ENCODE peak calls at places on chromosomes 1 and 21, in six cellular contexts. One of them, this sample, is unnamed.

GRCh38 chr21:27570306-27570868 is 603.5 kb upstream of the ADAMTS5 start:
- DNase-seq in MM.1S: no peak
- DNase-seq in Karpas-422: no peak
- DNase-seq in keratinocyte: peak; percentile 83
- DNase-seq in neuronal stem cell: no peak
- DNase-seq in H9: no peak
- DNase-seq in this sample: peak; percentile 95

GRCh38 chr1:214567481-214567980 is 16.1 kb upstream of the PTPN14 start:
- DNase-seq in MM.1S: no peak
- DNase-seq in Karpas-422: no peak
- DNase-seq in keratinocyte: no peak
- DNase-seq in neuronal stem cell: no peak
- DNase-seq in H9: no peak
- DNase-seq in this sample: no peak

GRCh38 chr1:36561365-36561731 is 78.6 kb upstream of the CSF3R start:
- DNase-seq in MM.1S: no peak
- DNase-seq in Karpas-422: no peak
- DNase-seq in keratinocyte: no peak
- DNase-seq in neuronal stem cell: no peak
- DNase-seq in H9: peak; percentile 14
- DNase-seq in this sample: no peak

GRCh38 chr21:41759214-41759840 is 7.5 kb downstream of the RIPK4 start:
- DNase-seq in MM.1S: no peak
- DNase-seq in Karpas-422: no peak
- DNase-seq in keratinocyte: no peak
- DNase-seq in neuronal stem cell: no peak
- DNase-seq in H9: no peak
- DNase-seq in this sample: peak; percentile 15

GRCh38 chr1:24871306-24871901 is 58.7 kb downstream of the RUNX3 start:
- DNase-seq in MM.1S: no peak
- DNase-seq in Karpas-422: no peak
- DNase-seq in keratinocyte: no peak
- DNase-seq in neuronal stem cell: no peak
- DNase-seq in H9: no peak
- DNase-seq in this sample: no peak

GRCh38 chr1:85451236-85451830 is 13.6 kb downstream of the DDAH1 start:
- DNase-seq in MM.1S: no peak
- DNase-seq in Karpas-422: no peak
- DNase-seq in keratinocyte: no peak
- DNase-seq in neuronal stem cell: no peak
- DNase-seq in H9: no peak
- DNase-seq in this sample: no peak

GRCh38 chr1:73947009-73947408 is 251.0 kb downstream of the LRRIQ3 start:
- DNase-seq in MM.1S: no peak
- DNase-seq in Karpas-422: no peak
- DNase-seq in keratinocyte: no peak
- DNase-seq in neuronal stem cell: no peak
- DNase-seq in H9: no peak
- DNase-seq in this sample: no peak

GRCh38 chr1:239718997-239719628 is 332.7 kb downstream of the CHRM3 start:
- DNase-seq in MM.1S: no peak
- DNase-seq in Karpas-422: no peak
- DNase-seq in keratinocyte: no peak
- DNase-seq in neuronal stem cell: no peak
- DNase-seq in H9: no peak
- DNase-seq in this sample: no peak

GRCh38 chr21:28867401-28867800 is 125.3 kb downstream of the LTN1 start:
- DNase-seq in MM.1S: no peak
- DNase-seq in Karpas-422: no peak
- DNase-seq in keratinocyte: no peak
- DNase-seq in neuronal stem cell: no peak
- DNase-seq in H9: no peak
- DNase-seq in this sample: peak; percentile 62

GRCh38 chr1:226618380-226618779 is 69.8 kb downstream of the STUM start:
- DNase-seq in MM.1S: no peak
- DNase-seq in Karpas-422: no peak
- DNase-seq in keratinocyte: no peak
- DNase-seq in neuronal stem cell: no peak
- DNase-seq in H9: no peak
- DNase-seq in this sample: no peak

GRCh38 chr1:200207711-200208126 is 180.2 kb downstream of the NR5A2 start:
- DNase-seq in MM.1S: peak; percentile 81
- DNase-seq in Karpas-422: no peak
- DNase-seq in keratinocyte: no peak
- DNase-seq in neuronal stem cell: no peak
- DNase-seq in H9: no peak
- DNase-seq in this sample: peak; percentile 45

GRCh38 chr1:20727746-20728316 is 4.7 kb downstream of the SH2D5 start:
- DNase-seq in MM.1S: no peak
- DNase-seq in Karpas-422: no peak
- DNase-seq in keratinocyte: no peak
- DNase-seq in neuronal stem cell: no peak
- DNase-seq in H9: peak; percentile 75
- DNase-seq in this sample: no peak

GRCh38 chr1:199064971-199065370 is 426.1 kb downstream of the PTPRC start:
- DNase-seq in MM.1S: no peak
- DNase-seq in Karpas-422: no peak
- DNase-seq in keratinocyte: no peak
- DNase-seq in neuronal stem cell: no peak
- DNase-seq in H9: no peak
- DNase-seq in this sample: no peak

GRCh38 chr1:94989398-94989797 is 62.5 kb upstream of the CNN3 start:
- DNase-seq in MM.1S: no peak
- DNase-seq in Karpas-422: no peak
- DNase-seq in keratinocyte: no peak
- DNase-seq in neuronal stem cell: no peak
- DNase-seq in H9: no peak
- DNase-seq in this sample: no peak

GRCh38 chr1:9900142-9901043 is 9.7 kb downstream of the CTNNBIP1 start:
- DNase-seq in MM.1S: no peak
- DNase-seq in Karpas-422: no peak
- DNase-seq in keratinocyte: no peak
- DNase-seq in neuronal stem cell: no peak
- DNase-seq in H9: no peak
- DNase-seq in this sample: no peak

GRCh38 chr1:41515131-41515678 is 30.7 kb upstream of the EDN2 start:
- DNase-seq in MM.1S: peak; percentile 29
- DNase-seq in Karpas-422: no peak
- DNase-seq in keratinocyte: no peak
- DNase-seq in neuronal stem cell: no peak
- DNase-seq in H9: no peak
- DNase-seq in this sample: no peak

GRCh38 chr1:5985250-5985649 is 7.0 kb downstream of the NPHP4 start:
- DNase-seq in MM.1S: no peak
- DNase-seq in Karpas-422: no peak
- DNase-seq in keratinocyte: no peak
- DNase-seq in neuronal stem cell: no peak
- DNase-seq in H9: no peak
- DNase-seq in this sample: no peak

GRCh38 chr1:7827134-7827955 is 25.5 kb downstream of the UTS2 start:
- DNase-seq in MM.1S: no peak
- DNase-seq in Karpas-422: no peak
- DNase-seq in keratinocyte: no peak
- DNase-seq in neuronal stem cell: no peak
- DNase-seq in H9: no peak
- DNase-seq in this sample: no peak

GRCh38 chr1:200096774-200097173 is 69.3 kb downstream of the NR5A2 start:
- DNase-seq in MM.1S: no peak
- DNase-seq in Karpas-422: no peak
- DNase-seq in keratinocyte: no peak
- DNase-seq in neuronal stem cell: no peak
- DNase-seq in H9: no peak
- DNase-seq in this sample: no peak

GRCh38 chr1:56189454-56189853 is 389.9 kb downstream of the PLPP3 start:
- DNase-seq in MM.1S: no peak
- DNase-seq in Karpas-422: no peak
- DNase-seq in keratinocyte: no peak
- DNase-seq in neuronal stem cell: no peak
- DNase-seq in H9: no peak
- DNase-seq in this sample: no peak

GRCh38 chr1:23977187-23977853 is 2.8 kb downstream of the SRSF10 start:
- DNase-seq in MM.1S: peak; percentile 18
- DNase-seq in Karpas-422: no peak
- DNase-seq in keratinocyte: no peak
- DNase-seq in neuronal stem cell: no peak
- DNase-seq in H9: no peak
- DNase-seq in this sample: no peak

GRCh38 chr1:63624911-63625310 is 31.7 kb downstream of the PGM1 start:
- DNase-seq in MM.1S: no peak
- DNase-seq in Karpas-422: no peak
- DNase-seq in keratinocyte: no peak
- DNase-seq in neuronal stem cell: no peak
- DNase-seq in H9: no peak
- DNase-seq in this sample: peak; percentile 48

GRCh38 chr1:6137758-6138157 is 42.4 kb downstream of the CHD5 start:
- DNase-seq in MM.1S: no peak
- DNase-seq in Karpas-422: no peak
- DNase-seq in keratinocyte: no peak
- DNase-seq in neuronal stem cell: no peak
- DNase-seq in H9: no peak
- DNase-seq in this sample: no peak

DNA sequence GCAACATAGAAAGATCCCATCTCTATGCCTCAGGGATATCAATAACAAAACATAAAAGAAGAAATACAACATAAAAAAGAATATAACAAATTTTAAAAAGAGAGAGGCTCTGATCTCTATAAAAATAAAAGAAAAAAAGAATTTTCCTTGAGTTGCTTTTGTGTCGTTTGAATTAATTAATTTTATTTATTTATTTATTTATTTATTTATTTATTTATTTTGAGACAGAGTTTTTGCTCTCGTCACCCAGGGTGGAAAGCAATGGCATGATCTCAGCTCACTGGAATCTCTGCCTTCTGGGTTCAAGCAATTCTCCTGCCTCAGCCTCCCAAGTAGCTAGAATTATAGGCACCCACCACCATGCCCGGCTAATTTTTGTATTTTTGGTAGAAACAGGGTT is 8.5 kb downstream of the F11R start:
- DNase-seq in MM.1S: no peak
- DNase-seq in Karpas-422: no peak
- DNase-seq in keratinocyte: no peak
- DNase-seq in neuronal stem cell: no peak
- DNase-seq in H9: no peak
- DNase-seq in this sample: no peak
- H2AFZ ChIP-seq in MM.1S: no peak overlapping the region
- H2AFZ ChIP-seq in Karpas-422: no peak overlapping the region
- H2AFZ ChIP-seq in keratinocyte: no peak overlapping the region
- H2AFZ ChIP-seq in neuronal stem cell: no peak overlapping the region
- H2AFZ ChIP-seq in H9: no peak overlapping the region
- H2AFZ ChIP-seq in this sample: no peak overlapping the region

DNA sequence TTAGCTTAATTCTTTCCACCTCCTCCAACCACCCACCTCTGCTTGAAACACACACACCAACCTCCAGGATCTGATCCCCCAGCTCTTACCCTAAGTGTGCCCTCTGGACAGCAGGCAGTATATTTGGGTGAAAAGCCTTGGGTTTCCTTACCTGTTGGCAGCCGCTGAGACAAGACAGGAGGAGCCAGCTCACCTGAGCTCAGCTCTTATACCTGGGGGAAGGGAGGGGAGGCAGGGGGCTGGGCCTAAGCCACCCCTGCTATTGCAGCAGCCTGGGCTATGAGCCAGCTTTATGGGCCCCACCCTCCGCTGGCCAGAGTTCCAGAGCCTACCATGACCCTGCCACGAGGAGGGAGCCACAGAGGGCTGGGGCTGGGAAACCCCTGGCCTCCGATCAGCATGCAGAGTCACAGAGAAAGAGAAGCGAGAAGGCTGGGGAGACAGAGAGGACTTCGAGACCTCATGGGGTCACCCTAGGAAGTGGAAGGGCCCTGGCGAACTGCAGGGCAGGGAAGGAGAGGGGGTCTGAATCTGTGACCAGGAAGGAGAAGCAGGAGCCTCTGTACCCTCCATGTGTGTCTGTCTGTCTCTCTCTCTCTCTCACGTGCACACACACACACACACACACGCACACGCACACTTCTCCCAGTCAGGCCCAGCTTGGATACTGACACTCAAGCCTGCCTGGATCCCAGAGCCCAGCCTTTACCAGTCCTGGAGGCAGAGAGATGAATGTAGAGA is at the start of gene S100A14:
- DNase-seq in MM.1S: no peak
- DNase-seq in Karpas-422: no peak
- DNase-seq in keratinocyte: peak; percentile 95
- DNase-seq in neuronal stem cell: no peak
- DNase-seq in H9: no peak
- DNase-seq in this sample: no peak
- H3K4me2 ChIP-seq in MM.1S: no peak within 1 kb of the TSS
- H3K4me2 ChIP-seq in Karpas-422: no peak within 1 kb of the TSS
- H3K4me2 ChIP-seq in keratinocyte: peak within 1 kb of the TSS; percentile 86
- H3K4me2 ChIP-seq in neuronal stem cell: no peak within 1 kb of the TSS
- H3K4me2 ChIP-seq in H9: no peak within 1 kb of the TSS
- H3K4me2 ChIP-seq in this sample: no peak within 1 kb of the TSS

DNA sequence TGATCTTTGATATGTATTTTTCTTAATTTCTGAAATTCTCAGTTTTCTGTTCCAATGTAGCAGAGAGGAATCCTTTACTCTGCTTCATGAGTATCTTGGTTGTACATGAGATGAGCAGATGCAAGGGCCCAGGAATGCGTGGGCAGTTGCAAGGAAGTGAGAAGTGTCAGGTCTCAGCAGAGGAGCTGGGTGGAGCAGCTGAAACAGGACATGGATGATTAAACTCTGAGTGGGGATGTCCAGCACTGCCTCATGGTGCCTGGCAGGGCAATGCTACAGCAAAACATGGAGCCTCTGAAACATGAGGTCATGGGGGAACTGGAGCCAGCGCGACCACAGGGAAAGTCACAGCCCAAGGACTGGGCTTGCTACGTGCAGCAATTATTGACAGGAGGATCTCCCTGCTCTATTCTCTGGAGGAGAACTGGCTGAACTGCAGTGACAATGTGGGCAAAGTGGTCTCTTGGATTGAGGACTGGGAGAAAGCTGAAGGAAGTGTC is 48.4 kb downstream of the COLGALT2 start:
- DNase-seq in MM.1S: no peak
- DNase-seq in Karpas-422: no peak
- DNase-seq in keratinocyte: no peak
- DNase-seq in neuronal stem cell: no peak
- DNase-seq in H9: no peak
- DNase-seq in this sample: peak; percentile 97
- H2AFZ ChIP-seq in MM.1S: no peak overlapping the region
- H2AFZ ChIP-seq in Karpas-422: no peak overlapping the region
- H2AFZ ChIP-seq in keratinocyte: no peak overlapping the region
- H2AFZ ChIP-seq in neuronal stem cell: no peak overlapping the region
- H2AFZ ChIP-seq in H9: no peak overlapping the region
- H2AFZ ChIP-seq in this sample: peak overlapping the region; percentile 67

GRCh38 chr1:26472901-26473845 is 933 bp downstream of the HMGN2 start:
- DNase-seq in MM.1S: peak; percentile 96
- DNase-seq in Karpas-422: peak; percentile 95
- DNase-seq in keratinocyte: peak; percentile 50
- DNase-seq in neuronal stem cell: peak; percentile 94
- DNase-seq in H9: peak; percentile 95
- DNase-seq in this sample: peak; percentile 97

GRCh38 chr1:26472330-26472900 is at the start of gene HMGN2:
- DNase-seq in MM.1S: peak; percentile 92
- DNase-seq in Karpas-422: peak; percentile 96
- DNase-seq in keratinocyte: peak; percentile 9
- DNase-seq in neuronal stem cell: peak; percentile 87
- DNase-seq in H9: peak; percentile 88
- DNase-seq in this sample: peak; percentile 95

GRCh38 chr1:26475989-26476388 is 3.7 kb downstream of the HMGN2 start:
- DNase-seq in MM.1S: no peak
- DNase-seq in Karpas-422: no peak
- DNase-seq in keratinocyte: no peak
- DNase-seq in neuronal stem cell: no peak
- DNase-seq in H9: no peak
- DNase-seq in this sample: no peak

GRCh38 chr1:26476958-26477357 is 4.7 kb downstream of the HMGN2 start:
- DNase-seq in MM.1S: no peak
- DNase-seq in Karpas-422: peak; percentile 55
- DNase-seq in keratinocyte: no peak
- DNase-seq in neuronal stem cell: no peak
- DNase-seq in H9: no peak
- DNase-seq in this sample: no peak

GRCh38 chr1:26474824-26475223 is 2.6 kb downstream of the HMGN2 start:
- DNase-seq in MM.1S: no peak
- DNase-seq in Karpas-422: no peak
- DNase-seq in keratinocyte: no peak
- DNase-seq in neuronal stem cell: no peak
- DNase-seq in H9: no peak
- DNase-seq in this sample: no peak
- H3K4me2 ChIP-seq in MM.1S: no peak overlapping the region
- H3K4me2 ChIP-seq in Karpas-422: no peak overlapping the region
- H3K4me2 ChIP-seq in keratinocyte: no peak overlapping the region
- H3K4me2 ChIP-seq in neuronal stem cell: no peak overlapping the region
- H3K4me2 ChIP-seq in H9: no peak overlapping the region
- H3K4me2 ChIP-seq in this sample: no peak overlapping the region

This sample was measured in GM23248.